ENCODE peak calls at places on chromosome 2, in seven cellular contexts. F is upper lobe of right lung, A is body of pancreas, T is tibial artery, V is heart right ventricle, S is IMR-90, G is heart left ventricle. D is an unnamed sample.

GRCh38 chr2:240411261-240412160 is 24.0 kb upstream of the GPC1 start:
- DNase-seq in F (peak; percentile 49), V (no peak), A (no peak), G (no peak), S (no peak), T (peak; percentile 10), D (no peak)

GRCh38 chr2:101349893-101350662 is 37.2 kb downstream of the CREG2 start:
- DNase-seq in V (no peak), T (no peak), F (no peak), G (no peak), A (no peak), S (peak; percentile 65), D (no peak)

GRCh38 chr2:196186266-196186980 is 15.0 kb upstream of the STK17B start:
- DNase-seq in A (no peak), G (no peak), S (no peak), F (no peak), T (no peak), V (no peak), D (no peak)

GRCh38 chr2:5690718-5691658 is 1.2 kb upstream of the SOX11 start:
- DNase-seq in F (no peak), G (no peak), T (no peak), V (no peak), S (peak; percentile 66), A (no peak), D (no peak)

GRCh38 chr2:152431370-152432098 is 96.6 kb downstream of the FMNL2 start:
- DNase-seq in A (no peak), S (no peak), V (no peak), T (no peak), F (no peak), G (no peak), D (no peak)

GRCh38 chr2:54673501-54673998 is 49.9 kb upstream of the EML6 start:
- DNase-seq in A (peak; percentile 65), F (peak; percentile 87), G (peak; percentile 90), T (peak; percentile 92), S (no peak), V (peak; percentile 86), D (no peak)

GRCh38 chr2:25259744-25260124 is 82.0 kb downstream of the DNMT3A start:
- DNase-seq in F (no peak), G (no peak), T (no peak), A (no peak), S (no peak), V (no peak), D (no peak)

GRCh38 chr2:134936691-134937090 is 18.1 kb downstream of the CCNT2 start:
- DNase-seq in G (no peak), A (peak; percentile 52), T (no peak), V (no peak), F (no peak), S (no peak), D (no peak)

GRCh38 chr2:113137827-113138226 is 10.4 kb downstream of the IL1RN start:
- DNase-seq in S (no peak), G (no peak), A (no peak), V (no peak), T (no peak), F (no peak), D (no peak)

GRCh38 chr2:240291337-240291751 is 144.1 kb upstream of the GPC1 start:
- DNase-seq in G (no peak), T (no peak), V (no peak), S (no peak), F (no peak), A (no peak), D (no peak)

GRCh38 chr2:171957061-171957460 is 34.8 kb downstream of the HAT1 start:
- DNase-seq in V (no peak), T (no peak), A (no peak), S (no peak), F (no peak), G (no peak), D (peak; percentile 15)

GRCh38 chr2:138081225-138082073 is 117.2 kb downstream of the HNMT start:
- DNase-seq in S (no peak), T (no peak), G (no peak), V (no peak), A (no peak), F (no peak), D (no peak)

GRCh38 chr2:120123090-120123489 is 100.1 kb downstream of the TMEM185B start:
- DNase-seq in S (no peak), F (no peak), T (no peak), V (no peak), G (no peak), A (no peak), D (no peak)

GRCh38 chr2:69774984-69775982 is 33.3 kb downstream of the ANXA4 start:
- DNase-seq in V (no peak), A (no peak), S (no peak), G (no peak), F (no peak), T (no peak), D (no peak)

GRCh38 chr2:177234267-177234666 is 21.7 kb downstream of the HNRNPA3 start:
- DNase-seq in G (no peak), A (no peak), S (no peak), F (no peak), V (no peak), T (no peak), D (no peak)

GRCh38 chr2:11873346-11873745 is 126.9 kb downstream of the LPIN1 start:
- DNase-seq in V (no peak), A (no peak), G (no peak), S (no peak), F (no peak), T (no peak), D (no peak)

GRCh38 chr2:172246649-172247048 is 143.9 kb upstream of the DLX2 start:
- DNase-seq in F (no peak), G (no peak), V (no peak), S (peak; percentile 66), T (no peak), A (no peak), D (no peak)

GRCh38 chr2:120625865-120626560 is 109.7 kb upstream of the GLI2 start:
- DNase-seq in V (no peak), S (no peak), A (peak; percentile 77), F (peak; percentile 89), T (no peak), G (peak; percentile 41), D (no peak)

GRCh38 chr2:120734930-120735611 is 597 bp upstream of the GLI2 start:
- DNase-seq in V (no peak), T (no peak), A (no peak), S (peak; percentile 32), G (no peak), F (peak; percentile 50), D (no peak)

GRCh38 chr2:23772684-23773083 is 154.2 kb downstream of the ATAD2B start:
- DNase-seq in T (no peak), F (no peak), S (no peak), A (no peak), V (no peak), G (no peak), D (no peak)

GRCh38 chr2:215272918-215273317 is 38.9 kb upstream of the ATIC start:
- DNase-seq in G (no peak), T (no peak), V (no peak), F (no peak), S (no peak), A (no peak), D (no peak)

GRCh38 chr2:43484323-43484930 is 111.4 kb downstream of the THADA start:
- DNase-seq in A (no peak), F (no peak), G (no peak), S (peak; percentile 85), V (no peak), T (no peak), D (peak; percentile 57)

GRCh38 chr2:238136820-238137537 is 1.5 kb upstream of the KLHL30 start:
- DNase-seq in V (peak; percentile 21), G (peak; percentile 61), A (peak; percentile 46), F (peak; percentile 81), T (peak; percentile 45), S (peak; percentile 77), D (no peak)

GRCh38 chr2:24258718-24259117 is 83.9 kb downstream of the FAM228A start:
- DNase-seq in T (no peak), G (no peak), S (no peak), V (no peak), A (no peak), F (no peak), D (no peak)

GRCh38 chr2:5657216-5657615 is 35.0 kb upstream of the SOX11 start:
- DNase-seq in F (no peak), G (no peak), A (no peak), S (no peak), V (no peak), T (no peak), D (no peak)

GRCh38 chr2:239607795-239608171 is 207.0 kb upstream of the HDAC4 start:
- DNase-seq in A (no peak), F (peak; percentile 58), S (no peak), G (no peak), T (no peak), V (no peak), D (no peak)

DNA sequence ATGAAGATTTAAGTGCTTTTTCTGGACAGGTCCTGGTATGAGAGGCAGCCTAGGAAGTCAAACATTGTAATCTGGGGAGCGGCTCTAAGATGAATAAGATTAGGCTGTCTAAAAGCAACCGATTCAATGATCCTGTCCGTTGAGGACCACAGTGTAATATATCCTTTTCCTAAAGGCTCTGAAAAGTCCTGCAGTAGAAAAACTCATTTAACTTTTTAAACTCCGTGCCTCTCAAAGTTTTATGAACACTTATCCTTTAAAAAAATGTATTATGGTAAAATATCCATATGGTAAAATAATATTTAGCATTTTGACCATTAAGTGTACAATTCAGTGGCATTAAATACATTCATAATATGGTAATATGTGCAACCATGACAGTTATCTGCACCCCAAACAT is 39.8 kb downstream of the ATOH8 start:
- DNase-seq in T (no peak), V (no peak), F (no peak), A (no peak), G (no peak), S (no peak), D (no peak)
- TF ChIP-seq CTCF in T (no peak), V (no peak), F (no peak), A (no peak), G (no peak), S (no peak), D (no peak)

DNA sequence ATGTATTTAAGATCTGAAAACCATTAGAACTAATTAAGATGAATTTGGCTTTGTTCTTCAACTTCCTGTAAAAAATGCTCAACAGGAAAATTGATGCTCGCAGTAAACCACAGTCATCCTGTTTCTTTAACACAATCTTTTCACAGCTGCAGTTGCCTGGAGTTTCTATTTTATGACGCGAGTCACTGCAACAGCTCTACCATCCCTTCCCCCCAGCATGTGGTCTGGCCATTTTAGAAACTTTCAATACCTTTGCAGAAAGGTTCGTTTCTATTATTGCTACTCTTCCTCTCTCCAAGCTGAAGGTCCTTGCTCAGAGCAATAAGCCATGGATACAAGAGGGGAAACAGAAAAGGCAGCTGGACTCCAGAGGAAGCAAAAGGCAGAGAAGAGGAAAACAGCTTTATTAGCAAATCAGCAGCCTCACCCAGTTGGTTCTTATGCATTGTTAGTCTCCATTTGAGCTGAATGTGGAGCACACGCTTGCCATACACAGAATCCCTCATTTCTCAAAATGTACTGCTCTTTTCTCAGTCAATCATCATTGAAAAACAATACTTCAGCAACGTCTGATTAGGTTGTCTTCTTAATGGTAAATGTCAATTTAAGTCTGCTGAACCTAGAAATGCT is 3.9 kb downstream of the WIPF1 start:
- DNase-seq in S (peak; percentile 84), T (no peak), F (no peak), A (no peak), V (no peak), G (no peak), D (no peak)
- H3K4me3 ChIP-seq in S (no peak overlapping the region), T (no peak overlapping the region), F (peak overlapping the region; percentile 17), A (no peak overlapping the region), V (peak overlapping the region; percentile 52), G (no peak overlapping the region), D (no peak overlapping the region)

GRCh38 chr2:99827296-99827999 is 314.9 kb downstream of the AFF3 start:
- DNase-seq in V (no peak), F (no peak), G (no peak), S (no peak), T (no peak), A (no peak), D (no peak)
- H3K4me1 ChIP-seq in V (no peaks in the 10 kb centered on the region), F (no peaks in the 10 kb centered on the region), G (no peaks in the 10 kb centered on the region), S (peaks cover 8% of the 10 kb centered on the region), T (no peaks in the 10 kb centered on the region), A (no peaks in the 10 kb centered on the region), D (no peaks in the 10 kb centered on the region)

GRCh38 chr2:156118753-156119416 is 213.6 kb downstream of the NR4A2 start:
- DNase-seq in T (no peak), V (no peak), S (no peak), A (no peak), F (no peak), G (no peak), D (no peak)
- TF ChIP-seq CTCF in T (no peak), V (no peak), S (no peak), A (no peak), F (no peak), G (no peak), D (no peak)